ENCODE peak calls at places on chromosomes 4 and X, in eight cellular contexts. Y is left lung; V is keratinocyte; K is body of pancreas; L is tibial nerve; R is testis; X is heart right ventricle; P is CD8-positive, alpha-beta T cell. C is an unnamed sample. For H3K4me1, the result is how much of the 10 kb centered on the place peaks cover.

GRCh38 chrX:66039916-66040315 is at the start of gene VSIG4:
- DNase-seq in Y (no peak), V (no peak), K (no peak), L (peak), R (no peak), X (no peak), P (no peak), C (no peak)

GRCh38 chr4:107718351-107718965 is 1.6 kb downstream of the PAPSS1 start:
- DNase-seq in Y (no peak), V (no peak), K (no peak), L (no peak), R (no peak), X (no peak), P (no peak), C (no peak)

GRCh38 chr4:3302786-3303444 is 10.1 kb downstream of the RGS12 start:
- DNase-seq in Y (peak), V (no peak), K (peak), L (no peak), R (peak), X (no peak), P (no peak), C (peak)

GRCh38 chr4:3440011-3440410 is 1.8 kb upstream of the HGFAC start:
- DNase-seq in Y (peak), V (no peak), K (no peak), L (no peak), R (no peak), X (peak), P (no peak), C (no peak)

GRCh38 chr4:125789018-125789417 is 474.3 kb downstream of the FAT4 start:
- DNase-seq in Y (no peak), V (no peak), K (no peak), L (no peak), R (no peak), X (no peak), P (no peak), C (no peak)

GRCh38 chrX:91434351-91435168 is at the start of gene PABPC5:
- DNase-seq in Y (peak), V (no peak), K (peak), L (peak), R (peak), X (peak), P (no peak), C (no peak)

GRCh38 chrX:17679820-17680219 is 57.5 kb upstream of the SCML1 start:
- DNase-seq in Y (no peak), V (no peak), K (no peak), L (no peak), R (no peak), X (no peak), P (no peak), C (no peak)

GRCh38 chrX:1242901-1243402 is 25.7 kb upstream of the CSF2RA start:
- DNase-seq in Y (no peak), V (no peak), K (no peak), L (no peak), R (no peak), X (no peak), P (no peak), C (no peak)

GRCh38 chrX:413322-414201 is 26.9 kb upstream of the PPP2R3B start:
- DNase-seq in Y (peak), V (no peak), K (no peak), L (no peak), R (no peak), X (peak), P (no peak), C (no peak)

GRCh38 chr4:40603281-40603680 is 26.4 kb downstream of the RBM47 start:
- DNase-seq in Y (no peak), V (no peak), K (no peak), L (no peak), R (no peak), X (no peak), P (no peak), C (no peak)

GRCh38 chr4:68271851-68272756 is 26.6 kb upstream of the TMPRSS11B start:
- DNase-seq in Y (no peak), V (peak), K (no peak), L (no peak), R (no peak), X (no peak), P (no peak), C (no peak)

GRCh38 chrX:150767475-150768131 is 74.4 kb downstream of the MTMR1 start:
- DNase-seq in Y (no peak), V (peak), K (no peak), L (no peak), R (no peak), X (no peak), P (no peak), C (no peak)

GRCh38 chr4:186946682-186947294 is 223.1 kb upstream of the FAT1 start:
- DNase-seq in Y (peak), V (no peak), K (peak), L (no peak), R (no peak), X (no peak), P (no peak), C (peak)

GRCh38 chr4:89836897-89837384 is at the start of gene SNCA:
- DNase-seq in Y (peak), V (no peak), K (peak), L (peak), R (peak), X (peak), P (no peak), C (peak)

GRCh38 chrX:2450681-2451080 is 50.1 kb downstream of the DHRSX start:
- DNase-seq in Y (no peak), V (no peak), K (no peak), L (no peak), R (no peak), X (no peak), P (no peak), C (no peak)

GRCh38 chr4:42588909-42589308 is 68.0 kb downstream of the ATP8A1 start:
- DNase-seq in Y (no peak), V (no peak), K (no peak), L (no peak), R (no peak), X (no peak), P (no peak), C (peak)

GRCh38 chr4:147617841-147618421 is 734 bp downstream of the TMEM184C start:
- DNase-seq in Y (no peak), V (no peak), K (no peak), L (no peak), R (no peak), X (no peak), P (no peak), C (no peak)

GRCh38 chr4:88280228-88280795 is 4.0 kb downstream of the PPM1K start:
- DNase-seq in Y (no peak), V (no peak), K (no peak), L (no peak), R (no peak), X (no peak), P (no peak), C (no peak)

GRCh38 chr4:7947927-7948326 is 8.3 kb upstream of the AFAP1 start:
- DNase-seq in Y (no peak), V (no peak), K (no peak), L (no peak), R (no peak), X (no peak), P (no peak), C (no peak)

GRCh38 chr4:3219761-3220481 is 29.0 kb upstream of the MSANTD1 start:
- DNase-seq in Y (peak), V (no peak), K (peak), L (no peak), R (no peak), X (no peak), P (no peak), C (peak)

GRCh38 chrX:31436424-31436823 is 364.6 kb upstream of the FTHL17 start:
- DNase-seq in Y (no peak), V (no peak), K (no peak), L (no peak), R (no peak), X (no peak), P (no peak), C (no peak)

GRCh38 chrX:106964290-106964689 is 35.7 kb downstream of the MORC4 start:
- DNase-seq in Y (no peak), V (no peak), K (no peak), L (no peak), R (no peak), X (no peak), P (no peak), C (no peak)

GRCh38 chrX:108582151-108582550 is 142.5 kb downstream of the COL4A5 start:
- DNase-seq in Y (no peak), V (no peak), K (no peak), L (no peak), R (no peak), X (no peak), P (no peak), C (no peak)

GRCh38 chrX:9033179-9033578 is 748 bp downstream of the FAM9B start:
- DNase-seq in Y (peak), V (no peak), K (no peak), L (no peak), R (no peak), X (no peak), P (no peak), C (no peak)

GRCh38 chr4:7775396-7775795 is 164.3 kb downstream of the AFAP1 start:
- DNase-seq in Y (no peak), V (no peak), K (no peak), L (no peak), R (no peak), X (no peak), P (no peak), C (no peak)

GRCh38 chr4:177287298-177287697 is 22.4 kb upstream of the NEIL3 start:
- DNase-seq in Y (no peak), V (no peak), K (no peak), L (no peak), R (no peak), X (no peak), P (no peak), C (peak)

GRCh38 chrX:152817082-152817744 is 13.3 kb downstream of the CETN2 start:
- DNase-seq in Y (no peak), V (no peak), K (peak), L (no peak), R (peak), X (no peak), P (no peak), C (peak)

GRCh38 chrX:9708923-9709553 is 56.6 kb downstream of the GPR143 start:
- DNase-seq in Y (peak), V (no peak), K (peak), L (peak), R (peak), X (peak), P (peak), C (peak)

GRCh38 chr4:140238353-140239041 is 84.5 kb upstream of the MAML3 start:
- DNase-seq in Y (peak), V (no peak), K (peak), L (peak), R (peak), X (peak), P (no peak), C (peak)

GRCh38 chr4:161329852-161330251 is 833.9 kb downstream of the FSTL5 start:
- DNase-seq in Y (no peak), V (no peak), K (no peak), L (no peak), R (no peak), X (no peak), P (no peak), C (no peak)
- H3K4me1 ChIP-seq in Y (under half), V (under half), K (under half), L (under half), R (under half), X (under half), P (under half), C (under half)

DNA sequence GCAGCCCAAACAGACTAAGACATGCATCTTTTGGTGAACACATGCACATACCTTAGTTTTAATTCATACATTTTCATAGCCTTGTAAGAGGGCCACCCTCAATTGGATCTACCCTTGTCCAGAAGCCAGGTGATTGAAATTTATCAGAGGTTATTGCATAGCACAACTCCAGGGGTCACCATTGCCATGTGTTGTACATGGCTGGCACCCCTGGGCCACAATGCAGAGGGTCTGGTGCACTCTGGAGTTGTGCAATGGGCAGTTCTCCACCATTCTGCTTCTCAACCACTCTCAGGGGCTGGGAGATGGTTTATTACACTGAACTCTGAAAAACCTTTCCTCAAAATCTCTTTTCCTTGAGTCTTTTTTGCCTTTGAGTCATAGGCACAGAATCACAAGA is 184.4 kb upstream of the CXorf66 start:
- DNase-seq in Y (no peak), V (no peak), K (no peak), L (no peak), R (no peak), X (no peak), P (no peak), C (no peak)
- TF ChIP-seq CTCF in Y (no peak), V (peak), K (no peak), L (no peak), R (no peak), X (no peak), P (no peak), C (no peak)

DNA sequence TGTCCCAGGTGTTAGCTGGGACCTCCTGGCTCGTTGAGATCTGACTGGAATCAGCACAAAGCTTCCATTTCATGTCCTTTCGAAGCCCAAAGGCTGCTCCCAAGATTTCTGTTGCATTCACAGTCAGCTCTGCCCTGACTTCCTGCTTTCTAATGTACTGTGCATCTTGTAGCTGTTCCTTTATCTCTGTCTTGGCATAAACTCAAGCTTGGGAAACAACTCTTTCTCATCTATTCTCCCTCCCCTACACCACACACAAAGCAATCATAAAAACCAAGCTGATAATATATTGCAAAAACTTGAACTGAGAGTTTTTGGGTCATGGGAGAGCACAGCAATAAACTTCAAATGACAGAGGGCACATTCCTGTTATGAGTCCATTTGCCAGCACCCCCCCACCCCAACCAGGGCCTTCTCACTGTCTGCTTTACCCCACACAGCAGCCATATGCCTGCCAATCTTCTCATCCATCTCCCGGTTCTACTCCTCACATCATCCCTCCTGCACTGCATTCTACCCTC is 76.3 kb downstream of the SYNPO2 start:
- DNase-seq in Y (no peak), V (no peak), K (no peak), L (no peak), R (peak), X (no peak), P (no peak), C (no peak)
- H3K4me1 ChIP-seq in Y (under half), V (under half), K (under half), L (under half), R (half or more), X (under half), P (under half), C (half or more)

GRCh38 chr4:142141201-142141600 is 504.8 kb downstream of the IL15 start:
- DNase-seq in Y (no peak), V (no peak), K (no peak), L (no peak), R (no peak), X (no peak), P (no peak), C (no peak)
- TF ChIP-seq CTCF in Y (no peak), V (no peak), K (no peak), L (no peak), R (no peak), X (no peak), P (no peak), C (no peak)

GRCh38 chrX:154805696-154806091 is 409 bp upstream of the MPP1 start:
- DNase-seq in Y (no peak), V (no peak), K (no peak), L (no peak), R (no peak), X (no peak), P (no peak), C (no peak)

GRCh38 chrX:154804957-154805695 is at the start of gene MPP1:
- DNase-seq in Y (peak), V (no peak), K (peak), L (peak), R (peak), X (peak), P (peak), C (peak)

GRCh38 chrX:154804564-154804956 is 725 bp downstream of the MPP1 start:
- DNase-seq in Y (no peak), V (no peak), K (no peak), L (no peak), R (no peak), X (no peak), P (no peak), C (peak)

GRCh38 chrX:154800508-154801207 is 4.6 kb downstream of the MPP1 start:
- DNase-seq in Y (no peak), V (no peak), K (no peak), L (no peak), R (no peak), X (no peak), P (no peak), C (no peak)

GRCh38 chrX:154802838-154803410 is 2.4 kb downstream of the MPP1 start:
- DNase-seq in Y (no peak), V (no peak), K (no peak), L (no peak), R (peak), X (no peak), P (no peak), C (no peak)
- H3K4me1 ChIP-seq in Y (under half), V (under half), K (under half), L (under half), R (under half), X (under half), P (under half), C (under half)

GRCh38 chr4:103915224-103915869 is 195.6 kb upstream of the TACR3 start:
- DNase-seq in Y (no peak), V (no peak), K (no peak), L (no peak), R (no peak), X (no peak), P (no peak), C (no peak)
- TF ChIP-seq CTCF in Y (no peak), V (no peak), K (peak), L (no peak), R (no peak), X (peak), P (no peak), C (peak)

DNA sequence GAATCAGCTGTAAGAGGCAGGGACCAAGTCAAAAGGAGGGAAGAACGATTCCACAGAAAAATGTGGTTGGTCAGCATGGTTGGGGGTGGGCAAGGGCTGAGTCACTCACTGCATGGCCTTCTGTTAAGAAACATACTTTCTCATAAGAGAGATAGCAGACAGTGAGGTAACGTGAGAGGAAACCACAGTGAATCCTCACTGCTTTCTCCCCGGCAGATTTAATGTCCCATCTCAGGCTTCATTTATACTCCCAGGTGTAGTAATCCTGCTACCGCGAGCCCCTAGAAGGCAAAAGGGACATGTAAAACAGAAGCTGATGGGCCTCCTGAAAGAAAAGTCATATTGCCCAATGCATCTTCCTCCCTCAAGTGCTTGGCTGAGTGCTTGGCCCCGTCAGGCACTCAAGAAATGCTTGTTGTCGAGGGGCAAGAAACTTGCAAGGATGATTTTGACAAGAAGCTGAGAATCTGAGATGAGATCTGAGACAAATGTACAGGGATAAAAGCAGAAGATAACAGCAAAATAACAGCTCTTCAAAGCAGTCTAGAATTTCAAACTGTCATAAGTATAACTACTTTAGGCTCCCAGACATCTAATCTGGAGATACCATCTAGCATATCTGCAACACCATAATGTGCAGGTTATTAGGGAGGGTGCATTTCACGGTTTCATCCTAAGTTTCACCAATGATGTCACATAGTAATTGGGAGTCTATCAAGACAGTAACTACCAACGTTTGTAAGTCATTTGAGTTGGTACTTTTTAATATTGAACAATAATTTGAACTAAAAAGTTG is 40.2 kb downstream of the SH3KBP1 start:
- DNase-seq in Y (no peak), V (no peak), K (no peak), L (no peak), R (peak), X (no peak), P (no peak), C (no peak)
- H3K4me1 ChIP-seq in Y (under half), V (under half), K (under half), L (under half), R (under half), X (under half), P (under half), C (under half)

DNA sequence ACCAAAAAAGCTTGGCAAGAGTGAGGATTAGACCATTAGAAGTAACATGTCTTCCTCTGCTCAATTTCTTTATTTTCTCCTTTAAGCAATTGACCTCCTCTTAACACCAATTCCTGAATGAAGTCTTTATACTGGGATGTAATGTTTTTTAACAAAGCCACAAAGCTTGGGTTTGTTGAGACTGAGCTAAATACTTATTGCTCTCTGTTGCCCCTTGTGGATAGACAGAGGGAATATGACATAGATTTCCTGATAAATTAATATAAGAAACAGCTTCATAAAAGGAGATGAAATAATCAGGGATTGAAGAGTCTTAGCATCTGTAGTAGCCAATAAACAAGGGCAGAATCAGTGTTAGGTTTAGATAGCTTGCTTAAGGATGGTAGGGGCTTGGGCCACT is 57.6 kb downstream of the CCDC160 start:
- DNase-seq in Y (no peak), V (no peak), K (no peak), L (no peak), R (no peak), X (no peak), P (no peak), C (no peak)
- TF ChIP-seq CTCF in Y (no peak), V (no peak), K (no peak), L (no peak), R (no peak), X (no peak), P (no peak), C (peak)

GRCh38 chr4:10007436-10007740 is 13.9 kb downstream of the SLC2A9 start:
- DNase-seq in Y (no peak), V (no peak), K (no peak), L (no peak), R (no peak), X (no peak), P (no peak), C (no peak)

GRCh38 chr4:10006236-10006603 is 15.1 kb downstream of the SLC2A9 start:
- DNase-seq in Y (no peak), V (no peak), K (peak), L (no peak), R (peak), X (no peak), P (no peak), C (no peak)

GRCh38 chr4:10006604-10007435 is 14.5 kb downstream of the SLC2A9 start:
- DNase-seq in Y (no peak), V (peak), K (peak), L (no peak), R (no peak), X (no peak), P (no peak), C (no peak)

GRCh38 chr4:10007772-10008171 is 13.5 kb downstream of the SLC2A9 start:
- DNase-seq in Y (no peak), V (no peak), K (no peak), L (no peak), R (no peak), X (no peak), P (no peak), C (no peak)

GRCh38 chr4:10008208-10009005 is 12.9 kb downstream of the SLC2A9 start:
- DNase-seq in Y (no peak), V (no peak), K (no peak), L (no peak), R (no peak), X (no peak), P (no peak), C (peak)
- H3K4me1 ChIP-seq in Y (under half), V (half or more), K (under half), L (under half), R (under half), X (under half), P (under half), C (under half)

C was measured in BE2C.